ENCODE peak calls at places on chromosomes 4 and X, in six cellular contexts. L, B, V, D, T and I are unnamed samples.

GRCh38 chr4:25814737-25815136 is 48.1 kb downstream of the SEL1L3 start:
- DNase-seq in L (no peak), B (no peak), V (no peak), D (no peak), T (no peak), I (no peak)

GRCh38 chr4:112813790-112814189 is 176.8 kb downstream of the LARP7 start:
- DNase-seq in L (no peak), B (peak), V (no peak), D (no peak), T (no peak), I (peak)

GRCh38 chr4:158193171-158193749 is 17.0 kb upstream of the TMEM144 start:
- DNase-seq in L (peak), B (peak), V (no peak), D (peak), T (no peak), I (peak)

GRCh38 chr4:189838821-189839497 is 101.7 kb upstream of the FRG1 start:
- DNase-seq in L (no peak), B (no peak), V (no peak), D (no peak), T (no peak), I (no peak)

GRCh38 chr4:112098841-112099240 is 46.4 kb upstream of the FAM241A start:
- DNase-seq in L (no peak), B (no peak), V (no peak), D (no peak), T (no peak), I (no peak)

GRCh38 chr4:102219143-102219542 is 126.1 kb downstream of the SLC39A8 start:
- DNase-seq in L (no peak), B (no peak), V (no peak), D (no peak), T (no peak), I (no peak)

GRCh38 chr4:119138046-119138445 is 2.4 kb downstream of the MYOZ2 start:
- DNase-seq in L (no peak), B (no peak), V (no peak), D (no peak), T (no peak), I (no peak)

GRCh38 chrX:141405878-141406492 is 163.7 kb upstream of the SPANXC start:
- DNase-seq in L (no peak), B (no peak), V (no peak), D (peak), T (no peak), I (peak)

GRCh38 chr4:89379541-89380035 is 72.0 kb upstream of the GPRIN3 start:
- DNase-seq in L (peak), B (no peak), V (no peak), D (no peak), T (no peak), I (no peak)

GRCh38 chr4:101911616-101912015 is 121.1 kb downstream of the BANK1 start:
- DNase-seq in L (no peak), B (no peak), V (no peak), D (no peak), T (no peak), I (no peak)

GRCh38 chr4:144288011-144288903 is 147.7 kb upstream of the GYPA start:
- DNase-seq in L (no peak), B (no peak), V (no peak), D (no peak), T (no peak), I (no peak)

GRCh38 chr4:61408861-61409260 is 208.7 kb downstream of the ADGRL3 start:
- DNase-seq in L (no peak), B (no peak), V (no peak), D (peak), T (no peak), I (no peak)

GRCh38 chrX:48835524-48836329 is at the start of gene PCSK1N:
- DNase-seq in L (no peak), B (peak), V (peak), D (peak), T (no peak), I (no peak)

GRCh38 chrX:15751160-15751819 is 13.2 kb downstream of the CA5B start:
- DNase-seq in L (no peak), B (peak), V (no peak), D (peak), T (no peak), I (no peak)

GRCh38 chr4:61427818-61428495 is 227.8 kb downstream of the ADGRL3 start:
- DNase-seq in L (no peak), B (peak), V (no peak), D (peak), T (no peak), I (no peak)